ENCODE peak calls at places on chromosomes 5 and 9, in five cellular contexts. X, B, P, G and F are unnamed samples.

GRCh38 chr5:44385236-44385940 is 3.8 kb downstream of the FGF10 start:
- DNase-seq in X (no peak), B (no peak), P (no peak), G (no peak), F (no peak)

GRCh38 chr5:159178978-159179377 is 30.4 kb downstream of the RNF145 start:
- DNase-seq in X (no peak), B (no peak), P (no peak), G (peak), F (peak)

GRCh38 chr9:105291938-105292337 is 47.5 kb downstream of the SLC44A1 start:
- DNase-seq in X (no peak), B (no peak), P (peak), G (no peak), F (no peak)

GRCh38 chr5:159735036-159735435 is 181.2 kb upstream of the ADRA1B start:
- DNase-seq in X (no peak), B (no peak), P (no peak), G (no peak), F (no peak)

GRCh38 chr5:553874-554273 is 29.6 kb upstream of the SLC9A3 start:
- DNase-seq in X (no peak), B (no peak), P (peak), G (no peak), F (no peak)

GRCh38 chr5:112418412-112419049 is 546 bp downstream of the EPB41L4A start:
- DNase-seq in X (no peak), B (no peak), P (peak), G (no peak), F (no peak)

GRCh38 chr5:64612349-64612961 is 77.8 kb upstream of the SHISAL2B start:
- DNase-seq in X (peak), B (no peak), P (peak), G (peak), F (no peak)

GRCh38 chr9:130072515-130073235 is 19.0 kb downstream of the GPR107 start:
- DNase-seq in X (no peak), B (no peak), P (no peak), G (no peak), F (peak)

GRCh38 chr9:130268521-130269131 is 3.1 kb downstream of the HMCN2 start:
- DNase-seq in X (peak), B (no peak), P (peak), G (no peak), F (no peak)

GRCh38 chr5:159017787-159018186 is 81.9 kb downstream of the EBF1 start:
- DNase-seq in X (peak), B (peak), P (peak), G (peak), F (no peak)

GRCh38 chr5:138974227-138975063 is 99.3 kb upstream of the LRRTM2 start:
- DNase-seq in X (no peak), B (no peak), P (no peak), G (peak), F (no peak)

GRCh38 chr9:96376926-96377874 is 6.3 kb downstream of the SLC35D2 start:
- DNase-seq in X (no peak), B (no peak), P (no peak), G (no peak), F (no peak)

GRCh38 chr5:126053630-126054029 is 369.6 kb upstream of the GRAMD2B start:
- DNase-seq in X (no peak), B (no peak), P (no peak), G (no peak), F (no peak)

GRCh38 chr5:151234476-151235238 is 10.8 kb upstream of the CCDC69 start:
- DNase-seq in X (no peak), B (no peak), P (no peak), G (no peak), F (no peak)

GRCh38 chr5:159759791-159760300 is 156.4 kb upstream of the ADRA1B start:
- DNase-seq in X (no peak), B (no peak), P (no peak), G (no peak), F (no peak)

GRCh38 chr9:137879566-137880150 is 2.1 kb downstream of the CACNA1B start:
- DNase-seq in X (no peak), B (no peak), P (no peak), G (no peak), F (no peak)

GRCh38 chr9:126861707-126862460 is 1.4 kb downstream of the ZBTB34 start:
- DNase-seq in X (no peak), B (no peak), P (peak), G (peak), F (no peak)

GRCh38 chr9:557601-558201 is 283.8 kb upstream of the DMRT1 start:
- DNase-seq in X (no peak), B (no peak), P (peak), G (no peak), F (no peak)

GRCh38 chr5:107915413-107915812 is 244.7 kb upstream of the EFNA5 start:
- DNase-seq in X (no peak), B (no peak), P (no peak), G (no peak), F (no peak)

GRCh38 chr9:27022920-27023319 is 17.4 kb upstream of the LRRC19 start:
- DNase-seq in X (no peak), B (no peak), P (no peak), G (no peak), F (no peak)

GRCh38 chr5:137078171-137078665 is 420.9 kb downstream of the SPOCK1 start:
- DNase-seq in X (no peak), B (no peak), P (peak), G (no peak), F (no peak)

GRCh38 chr9:129676970-129677369 is 11.5 kb downstream of the PRRX2 start:
- DNase-seq in X (no peak), B (no peak), P (no peak), G (no peak), F (no peak)

GRCh38 chr9:130607640-130608420 is 28.5 kb downstream of the FUBP3 start:
- DNase-seq in X (no peak), B (no peak), P (no peak), G (no peak), F (no peak)

GRCh38 chr9:4661165-4662095 is 664 bp upstream of the PLPP6 start:
- DNase-seq in X (no peak), B (no peak), P (no peak), G (no peak), F (no peak)

GRCh38 chr9:70635790-70636189 is 221.3 kb upstream of the KLF9 start:
- DNase-seq in X (no peak), B (no peak), P (no peak), G (no peak), F (no peak)

GRCh38 chr5:40681351-40682311 is 1.9 kb downstream of the PTGER4 start:
- DNase-seq in X (peak), B (no peak), P (peak), G (no peak), F (no peak)

GRCh38 chr5:28831042-28831441 is 1792.7 kb upstream of the CDH9 start:
- DNase-seq in X (no peak), B (no peak), P (no peak), G (no peak), F (no peak)

GRCh38 chr5:1179383-1179715 is 22.0 kb upstream of the SLC6A19 start:
- DNase-seq in X (no peak), B (no peak), P (no peak), G (no peak), F (no peak)

GRCh38 chr9:89519393-89519805 is 21.5 kb upstream of the SEMA4D start:
- DNase-seq in X (no peak), B (no peak), P (no peak), G (no peak), F (no peak)
- TF ChIP-seq CREB1 in X (no peak), B (no peak), P (no peak), G (no peak), F (no peak)

GRCh38 chr5:53350408-53350807 is 130.0 kb upstream of the FST start:
- DNase-seq in X (no peak), B (no peak), P (no peak), G (no peak), F (no peak)
- TF ChIP-seq CREB1 in X (no peak), B (no peak), P (no peak), G (no peak), F (no peak)

GRCh38 chr5:180631549-180632392 is 17.6 kb downstream of the FLT4 start:
- DNase-seq in X (no peak), B (no peak), P (no peak), G (no peak), F (no peak)
- TF ChIP-seq CREB1 in X (no peak), B (no peak), P (no peak), G (no peak), F (no peak)

DNA sequence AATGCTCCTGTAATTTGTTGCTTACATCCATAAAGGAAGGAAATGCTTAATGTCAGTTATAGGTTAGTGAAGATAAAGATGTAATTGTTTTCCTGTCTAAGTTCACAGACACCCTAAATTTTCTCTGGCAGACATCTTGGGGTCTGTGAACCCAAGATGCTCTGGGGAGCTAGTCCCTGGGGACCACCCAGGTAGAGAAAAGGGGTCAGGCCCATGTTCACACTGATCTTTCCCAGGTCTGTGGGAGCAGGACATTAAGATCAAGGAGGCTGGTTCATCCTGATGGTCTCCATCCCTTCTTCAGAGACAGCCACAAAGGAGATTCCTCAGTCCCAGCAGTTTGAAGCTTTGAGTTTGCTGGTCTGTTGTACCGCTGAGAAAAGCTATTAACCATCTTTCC is 267.5 kb downstream of the ARHGAP26 start:
- DNase-seq in X (no peak), B (no peak), P (no peak), G (no peak), F (no peak)
- TF ChIP-seq CREB1 in X (no peak), B (no peak), P (no peak), G (no peak), F (no peak)